ENCODE peak calls at places on chromosome 4, in five cellular contexts. X, U, M, B and G are unnamed samples.

GRCh38 chr4:158209825-158210807 is at the start of gene TMEM144:
- DNase-seq in X (peak; percentile 79), U (no peak), M (peak; percentile 47), B (peak; percentile 80), G (peak; percentile 77)

GRCh38 chr4:157978680-157979361 is 194.0 kb downstream of the GASK1B start:
- DNase-seq in X (peak; percentile 68), U (no peak), M (peak; percentile 42), B (peak; percentile 55), G (peak; percentile 65)

GRCh38 chr4:169117591-169118081 is 107.6 kb upstream of the CBR4 start:
- DNase-seq in X (no peak), U (no peak), M (no peak), B (no peak), G (no peak)

GRCh38 chr4:8710946-8711345 is 118.4 kb downstream of the CPZ start:
- DNase-seq in X (no peak), U (no peak), M (no peak), B (no peak), G (no peak)

GRCh38 chr4:79661196-79661595 is 253.2 kb upstream of the GK2 start:
- DNase-seq in X (no peak), U (no peak), M (no peak), B (no peak), G (no peak)

GRCh38 chr4:56857601-56858301 is 36.2 kb upstream of the SPINK2 start:
- DNase-seq in X (no peak), U (no peak), M (no peak), B (no peak), G (no peak)

GRCh38 chr4:14711259-14711658 is 291.0 kb upstream of the CPEB2 start:
- DNase-seq in X (no peak), U (no peak), M (no peak), B (no peak), G (no peak)

GRCh38 chr4:112075129-112075753 is 70.0 kb upstream of the FAM241A start:
- DNase-seq in X (peak; percentile 57), U (no peak), M (peak; percentile 35), B (no peak), G (peak; percentile 66)

GRCh38 chr4:6447561-6448290 is 24.7 kb downstream of the PPP2R2C start:
- DNase-seq in X (no peak), U (no peak), M (no peak), B (no peak), G (no peak)

GRCh38 chr4:67049446-67049845 is 495.9 kb downstream of the CENPC start:
- DNase-seq in X (no peak), U (no peak), M (no peak), B (no peak), G (no peak)

GRCh38 chr4:3235581-3235980 is 13.4 kb upstream of the MSANTD1 start:
- DNase-seq in X (no peak), U (no peak), M (no peak), B (no peak), G (no peak)

GRCh38 chr4:54961357-54961975 is 163.9 kb downstream of the KDR start:
- DNase-seq in X (no peak), U (no peak), M (no peak), B (no peak), G (peak; percentile 34)

GRCh38 chr4:101232074-101232776 is 115.1 kb downstream of the PPP3CA start:
- DNase-seq in X (no peak), U (no peak), M (no peak), B (no peak), G (no peak)

GRCh38 chr4:108427946-108428345 is 192.4 kb upstream of the RPL34 start:
- DNase-seq in X (no peak), U (no peak), M (no peak), B (no peak), G (no peak)

GRCh38 chr4:113756005-113756410 is 5.5 kb downstream of the CAMK2D start:
- DNase-seq in X (peak; percentile 82), U (peak; percentile 51), M (no peak), B (no peak), G (no peak)

GRCh38 chr4:77465271-77465670 is 140.3 kb upstream of the CXCL13 start:
- DNase-seq in X (no peak), U (no peak), M (no peak), B (peak; percentile 49), G (peak; percentile 14)

GRCh38 chr4:10734697-10735096 is 50.1 kb upstream of the CLNK start:
- DNase-seq in X (no peak), U (no peak), M (no peak), B (no peak), G (no peak)

GRCh38 chr4:169604131-169604900 is 8.1 kb downstream of the NEK1 start:
- DNase-seq in X (no peak), U (no peak), M (no peak), B (no peak), G (no peak)

GRCh38 chr4:119692001-119692400 is 63.4 kb upstream of the PDE5A start:
- DNase-seq in X (no peak), U (no peak), M (no peak), B (no peak), G (no peak)

GRCh38 chr4:53902786-53903185 is 161.6 kb downstream of the CHIC2 start:
- DNase-seq in X (no peak), U (no peak), M (no peak), B (peak; percentile 14), G (no peak)

GRCh38 chr4:18533262-18533775 is 511.8 kb upstream of the LCORL start:
- DNase-seq in X (no peak), U (no peak), M (no peak), B (no peak), G (no peak)

GRCh38 chr4:140463610-140464009 is 34.5 kb downstream of the MGAT4D start:
- DNase-seq in X (no peak), U (no peak), M (no peak), B (no peak), G (no peak)

GRCh38 chr4:187103351-187103750 is 379.7 kb upstream of the FAT1 start:
- DNase-seq in X (no peak), U (no peak), M (no peak), B (no peak), G (no peak)

GRCh38 chr4:87026795-87027495 is 92.1 kb downstream of the AFF1 start:
- DNase-seq in X (no peak), U (peak; percentile 91), M (no peak), B (no peak), G (no peak)

GRCh38 chr4:176548571-176548970 is 228.8 kb downstream of the SPCS3 start:
- DNase-seq in X (no peak), U (no peak), M (no peak), B (no peak), G (no peak)

GRCh38 chr4:165905405-165906027 is 32.5 kb downstream of the TLL1 start:
- DNase-seq in X (no peak), U (no peak), M (no peak), B (no peak), G (no peak)

GRCh38 chr4:101865501-101866062 is 75.1 kb downstream of the BANK1 start:
- DNase-seq in X (peak; percentile 83), U (no peak), M (no peak), B (no peak), G (no peak)

GRCh38 chr4:128342762-128343161 is 55.1 kb upstream of the PGRMC2 start:
- DNase-seq in X (no peak), U (no peak), M (no peak), B (no peak), G (no peak)

GRCh38 chr4:113292371-113293042 is 243.1 kb downstream of the ANK2 start:
- DNase-seq in X (no peak), U (no peak), M (peak; percentile 72), B (peak; percentile 80), G (no peak)

GRCh38 chr4:87188932-87189331 is 31.5 kb downstream of the KLHL8 start:
- DNase-seq in X (no peak), U (no peak), M (no peak), B (no peak), G (no peak)

GRCh38 chr4:132065940-132066495 is 1083.1 kb upstream of the PCDH10 start:
- DNase-seq in X (no peak), U (no peak), M (no peak), B (no peak), G (no peak)

GRCh38 chr4:43132010-43132582 is 239.6 kb downstream of the GRXCR1 start:
- DNase-seq in X (peak; percentile 42), U (peak; percentile 3), M (peak; percentile 18), B (peak; percentile 80), G (peak; percentile 58)
- TF ChIP-seq SUZ12 in X (no peak), U (no peak), M (no peak), B (no peak), G (no peak)

GRCh38 chr4:95528388-95528787 is 20.4 kb downstream of the UNC5C start:
- DNase-seq in X (no peak), U (no peak), M (no peak), B (no peak), G (no peak)

GRCh38 chr4:95531141-95531540 is 17.6 kb downstream of the UNC5C start:
- DNase-seq in X (no peak), U (no peak), M (no peak), B (no peak), G (no peak)

GRCh38 chr4:95532305-95532704 is 16.5 kb downstream of the UNC5C start:
- DNase-seq in X (no peak), U (no peak), M (no peak), B (no peak), G (no peak)

GRCh38 chr4:95533254-95533653 is 15.5 kb downstream of the UNC5C start:
- DNase-seq in X (no peak), U (no peak), M (no peak), B (no peak), G (no peak)

DNA sequence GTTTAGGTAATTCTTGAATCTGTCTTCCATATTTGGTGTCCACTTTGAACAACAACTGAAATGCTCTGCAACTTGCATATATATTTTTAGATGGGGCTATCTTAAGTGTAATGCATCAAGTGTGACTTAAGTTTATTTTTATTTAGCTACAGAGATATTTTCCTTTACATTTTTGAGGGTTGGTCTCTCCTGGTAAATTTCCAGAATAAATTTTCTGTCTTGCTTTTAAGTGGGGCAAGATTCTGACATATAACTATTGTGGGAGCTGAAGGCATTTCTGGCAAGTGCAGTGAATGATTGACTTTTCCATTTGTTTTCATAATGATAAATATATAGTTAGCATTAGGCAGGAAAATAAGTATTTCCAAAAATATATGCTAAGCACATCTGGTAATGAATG is 18.8 kb downstream of the UNC5C start:
- DNase-seq in X (no peak), U (no peak), M (no peak), B (no peak), G (no peak)
- TF ChIP-seq SUZ12 in X (no peak), U (no peak), M (no peak), B (no peak), G (no peak)

DNA sequence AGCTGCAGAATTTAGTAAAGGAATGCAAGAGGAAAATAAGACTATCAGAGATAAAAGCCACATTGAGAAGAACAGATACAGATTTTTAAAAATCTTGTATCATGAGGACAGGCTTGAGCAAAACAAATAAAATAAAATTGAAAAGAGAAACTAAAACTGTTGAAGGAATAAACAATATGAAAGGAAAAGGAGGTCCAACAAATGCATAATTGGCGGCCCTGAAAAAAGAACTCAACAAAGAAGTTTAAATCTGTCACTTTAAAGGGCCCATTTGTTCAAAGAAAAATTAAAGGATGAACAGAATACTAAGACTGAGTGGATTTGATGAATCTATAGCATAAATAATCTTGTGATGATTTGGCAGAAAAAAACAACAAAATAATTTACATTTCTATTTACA is 36.5 kb downstream of the TMPRSS11B start:
- DNase-seq in X (no peak), U (no peak), M (no peak), B (no peak), G (no peak)
- TF ChIP-seq SUZ12 in X (no peak), U (no peak), M (no peak), B (no peak), G (no peak)

GRCh38 chr4:123216946-123217345 is 179.6 kb upstream of the SPRY1 start:
- DNase-seq in X (no peak), U (no peak), M (no peak), B (no peak), G (no peak)

GRCh38 chr4:123217676-123218075 is 178.9 kb upstream of the SPRY1 start:
- DNase-seq in X (no peak), U (no peak), M (no peak), B (no peak), G (peak; percentile 30)
- TF ChIP-seq SUZ12 in X (no peak), U (no peak), M (no peak), B (no peak), G (no peak)